ENCODE peak calls at places on chromosome 14, in six cellular contexts. Y is cardiac fibroblast, J is type B pancreatic cell, K is GM10248, O is GM06990, S is upper lobe of right lung. D is an unnamed sample.

GRCh38 chr14:76936483-76936882 is 92.0 kb downstream of the IRF2BPL start:
- DNase-seq in Y (peak), J (no peak), K (no peak), O (no peak), S (no peak), D (no peak)

GRCh38 chr14:30770376-30770775 is 104.0 kb upstream of the COCH start:
- DNase-seq in Y (no peak), J (no peak), K (no peak), O (no peak), S (no peak), D (no peak)

GRCh38 chr14:51653855-51654548 is 2.3 kb downstream of the FRMD6 start:
- DNase-seq in Y (no peak), J (no peak), K (no peak), O (no peak), S (no peak), D (no peak)

GRCh38 chr14:69683971-69684370 is 72.6 kb downstream of the SUSD6 start:
- DNase-seq in Y (no peak), J (no peak), K (no peak), O (no peak), S (no peak), D (no peak)

GRCh38 chr14:64215274-64215673 is 78.9 kb downstream of the ESR2 start:
- DNase-seq in Y (no peak), J (no peak), K (no peak), O (no peak), S (no peak), D (no peak)

GRCh38 chr14:69375182-69375581 is 22.9 kb downstream of the ERH start:
- DNase-seq in Y (no peak), J (no peak), K (no peak), O (no peak), S (no peak), D (no peak)

GRCh38 chr14:42779024-42779423 is 1172.3 kb downstream of the LRFN5 start:
- DNase-seq in Y (peak), J (no peak), K (no peak), O (no peak), S (no peak), D (no peak)

GRCh38 chr14:68358500-68358899 is 434.4 kb downstream of the ZFP36L1 start:
- DNase-seq in Y (no peak), J (no peak), K (no peak), O (no peak), S (no peak), D (no peak)

GRCh38 chr14:69328317-69328716 is 68.4 kb downstream of the GALNT16 start:
- DNase-seq in Y (no peak), J (no peak), K (no peak), O (no peak), S (peak), D (no peak)

GRCh38 chr14:98171654-98172053 is 1100.3 kb downstream of the BCL11B start:
- DNase-seq in Y (no peak), J (no peak), K (no peak), O (no peak), S (no peak), D (no peak)

GRCh38 chr14:33959692-33960151 is 8.8 kb upstream of the EGLN3 start:
- DNase-seq in Y (no peak), J (no peak), K (no peak), O (no peak), S (no peak), D (no peak)

GRCh38 chr14:21617614-21618013 is 17.1 kb downstream of the OR10G2 start:
- DNase-seq in Y (no peak), J (no peak), K (no peak), O (no peak), S (no peak), D (no peak)

GRCh38 chr14:47935332-47935731 is 259.9 kb upstream of the MDGA2 start:
- DNase-seq in Y (no peak), J (no peak), K (no peak), O (no peak), S (no peak), D (no peak)

GRCh38 chr14:41498959-41499358 is 107.7 kb upstream of the LRFN5 start:
- DNase-seq in Y (peak), J (no peak), K (no peak), O (no peak), S (no peak), D (no peak)

GRCh38 chr14:73059326-73059725 is 992 bp downstream of the RBM25 start:
- DNase-seq in Y (peak), J (no peak), K (peak), O (no peak), S (no peak), D (no peak)

GRCh38 chr14:69571449-69571878 is 3.2 kb downstream of the CCDC177 start:
- DNase-seq in Y (no peak), J (no peak), K (no peak), O (peak), S (no peak), D (no peak)

GRCh38 chr14:77212933-77213656 is 31.5 kb downstream of the TMEM63C start:
- DNase-seq in Y (peak), J (no peak), K (peak), O (peak), S (peak), D (no peak)

GRCh38 chr14:33686218-33686617 is 264.7 kb downstream of the EGLN3 start:
- DNase-seq in Y (peak), J (no peak), K (no peak), O (no peak), S (no peak), D (no peak)

GRCh38 chr14:97177016-97177415 is 379.8 kb downstream of the VRK1 start:
- DNase-seq in Y (no peak), J (no peak), K (no peak), O (no peak), S (no peak), D (no peak)

GRCh38 chr14:64737391-64738305 is 33.4 kb downstream of the PLEKHG3 start:
- DNase-seq in Y (no peak), J (no peak), K (no peak), O (no peak), S (no peak), D (no peak)

GRCh38 chr14:20873370-20874177 is 17.6 kb upstream of the RNASE3 start:
- DNase-seq in Y (peak), J (peak), K (peak), O (peak), S (peak), D (peak)

GRCh38 chr14:21070083-21070609 is at the start of gene ARHGEF40:
- DNase-seq in Y (peak), J (no peak), K (peak), O (no peak), S (peak), D (no peak)

GRCh38 chr14:48704639-48705038 is 881.5 kb downstream of the RPS29 start:
- DNase-seq in Y (no peak), J (no peak), K (no peak), O (no peak), S (no peak), D (no peak)

GRCh38 chr14:32940066-32940651 is 1.5 kb downstream of the NPAS3 start:
- DNase-seq in Y (peak), J (no peak), K (no peak), O (no peak), S (no peak), D (no peak)

GRCh38 chr14:69519253-69519661 is 34.7 kb downstream of the PLEKHD1 start:
- DNase-seq in Y (no peak), J (no peak), K (no peak), O (no peak), S (peak), D (no peak)

GRCh38 chr14:67396381-67396965 is 15.5 kb downstream of the PLEK2 start:
- DNase-seq in Y (peak), J (no peak), K (no peak), O (no peak), S (no peak), D (peak)

GRCh38 chr14:60485600-60486251 is at the start of gene C14orf39:
- DNase-seq in Y (peak), J (no peak), K (peak), O (peak), S (no peak), D (no peak)

GRCh38 chr14:49550284-49551184 is 35.6 kb downstream of the RPS29 start:
- DNase-seq in Y (peak), J (no peak), K (no peak), O (no peak), S (no peak), D (no peak)

GRCh38 chr14:96279564-96279963 is 23.6 kb downstream of the BDKRB1 start:
- DNase-seq in Y (peak), J (no peak), K (no peak), O (no peak), S (no peak), D (no peak)

GRCh38 chr14:26255213-26255612 is 342.6 kb downstream of the NOVA1 start:
- DNase-seq in Y (peak), J (no peak), K (no peak), O (no peak), S (no peak), D (no peak)

GRCh38 chr14:61545716-61546455 is 149.4 kb upstream of the HIF1A start:
- DNase-seq in Y (no peak), J (no peak), K (no peak), O (no peak), S (no peak), D (no peak)

GRCh38 chr14:77036484-77037337 is 8.2 kb upstream of the IRF2BPL start:
- DNase-seq in Y (no peak), J (no peak), K (no peak), O (no peak), S (no peak), D (no peak)

GRCh38 chr14:23103581-23103980 is 1.2 kb downstream of the CIROP start:
- DNase-seq in Y (no peak), J (no peak), K (no peak), O (no peak), S (no peak), D (no peak)

GRCh38 chr14:101494826-101495225 is 66.5 kb upstream of the DIO3 start:
- DNase-seq in Y (no peak), J (no peak), K (no peak), O (no peak), S (peak), D (no peak)

GRCh38 chr14:64502476-64503183 is 1.0 kb downstream of the ZBTB25 start:
- DNase-seq in Y (peak), J (no peak), K (no peak), O (no peak), S (no peak), D (no peak)

GRCh38 chr14:80664576-80664975 is 277.0 kb downstream of the CEP128 start:
- DNase-seq in Y (peak), J (no peak), K (no peak), O (no peak), S (no peak), D (no peak)

GRCh38 chr14:72810201-72810600 is 83.7 kb downstream of the DPF3 start:
- DNase-seq in Y (no peak), J (no peak), K (no peak), O (no peak), S (no peak), D (no peak)

GRCh38 chr14:52312872-52313492 is 1.1 kb upstream of the PTGER2 start:
- DNase-seq in Y (peak), J (no peak), K (no peak), O (no peak), S (no peak), D (no peak)

GRCh38 chr14:54711812-54712211 is 144.9 kb downstream of the SAMD4A start:
- DNase-seq in Y (no peak), J (no peak), K (no peak), O (peak), S (no peak), D (no peak)
- TF ChIP-seq CTCF in Y (no peak), J (no peak), K (no peak), O (no peak), S (no peak), D (no peak)

GRCh38 chr14:103923863-103924262 is 4.4 kb upstream of the TDRD9 start:
- DNase-seq in Y (peak), J (no peak), K (no peak), O (no peak), S (no peak), D (no peak)

GRCh38 chr14:103915616-103916015 is 12.6 kb upstream of the TDRD9 start:
- DNase-seq in Y (no peak), J (no peak), K (no peak), O (no peak), S (peak), D (no peak)

GRCh38 chr14:103916636-103917262 is 11.5 kb upstream of the TDRD9 start:
- DNase-seq in Y (no peak), J (no peak), K (no peak), O (no peak), S (no peak), D (no peak)

GRCh38 chr14:103925316-103925715 is 2.9 kb upstream of the TDRD9 start:
- DNase-seq in Y (no peak), J (no peak), K (no peak), O (no peak), S (no peak), D (no peak)

DNA sequence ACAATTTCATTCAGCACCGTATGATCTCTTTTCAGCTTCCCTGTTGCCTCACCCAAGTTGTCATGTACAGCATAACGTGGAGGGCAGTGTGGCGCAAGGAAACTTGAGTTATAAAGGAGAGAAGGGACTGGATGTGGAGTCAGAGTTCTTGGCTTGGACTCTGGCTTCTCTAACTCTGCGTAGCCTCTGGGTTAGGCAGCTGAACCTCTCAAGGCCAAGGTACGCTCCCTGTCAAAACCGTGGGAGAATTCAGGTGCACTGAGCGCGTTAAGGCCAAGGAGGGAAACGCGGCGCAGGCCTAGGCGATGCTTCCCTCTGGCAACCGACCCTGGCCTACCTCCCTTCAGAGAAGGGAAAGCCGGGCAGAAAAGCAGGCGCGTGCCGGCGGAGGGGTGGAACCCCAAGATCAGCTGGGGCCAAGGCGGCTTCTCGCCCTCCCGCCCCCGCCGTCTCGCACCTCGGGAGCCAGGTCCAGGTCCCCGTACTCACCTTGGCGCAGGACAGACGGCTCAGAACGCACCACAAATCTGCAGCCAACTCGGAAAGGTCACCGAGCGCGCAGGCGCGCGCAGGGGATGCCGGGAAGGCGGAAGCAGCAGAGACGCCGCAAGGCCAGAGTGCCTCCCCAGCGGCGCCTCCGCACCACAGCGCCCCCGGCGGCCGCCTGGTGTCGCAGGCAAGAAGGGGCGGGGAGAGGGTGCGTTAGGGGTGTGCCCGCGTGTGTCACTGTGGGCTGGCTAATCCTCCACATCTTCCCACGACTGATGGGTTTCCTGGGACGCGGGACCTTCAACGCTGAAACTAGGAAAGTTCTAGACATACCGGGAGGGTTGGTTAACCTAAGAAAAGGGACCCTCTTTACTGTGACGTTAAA is 7.0 kb upstream of the TDRD9 start:
- DNase-seq in Y (peak), J (peak), K (peak), O (peak), S (peak), D (peak)
- TF ChIP-seq CTCF in Y (peak), J (peak), K (peak), O (peak), S (peak), D (peak)

GRCh38 chr14:59028476-59029202 is 159.8 kb upstream of the DAAM1 start:
- DNase-seq in Y (peak), J (no peak), K (peak), O (peak), S (no peak), D (no peak)
- TF ChIP-seq CTCF in Y (peak), J (peak), K (peak), O (peak), S (peak), D (peak)

GRCh38 chr14:99430491-99430890 is 50.2 kb downstream of the SETD3 start:
- DNase-seq in Y (peak), J (no peak), K (peak), O (no peak), S (no peak), D (no peak)
- TF ChIP-seq CTCF in Y (peak), J (peak), K (no peak), O (peak), S (peak), D (peak)

DNA sequence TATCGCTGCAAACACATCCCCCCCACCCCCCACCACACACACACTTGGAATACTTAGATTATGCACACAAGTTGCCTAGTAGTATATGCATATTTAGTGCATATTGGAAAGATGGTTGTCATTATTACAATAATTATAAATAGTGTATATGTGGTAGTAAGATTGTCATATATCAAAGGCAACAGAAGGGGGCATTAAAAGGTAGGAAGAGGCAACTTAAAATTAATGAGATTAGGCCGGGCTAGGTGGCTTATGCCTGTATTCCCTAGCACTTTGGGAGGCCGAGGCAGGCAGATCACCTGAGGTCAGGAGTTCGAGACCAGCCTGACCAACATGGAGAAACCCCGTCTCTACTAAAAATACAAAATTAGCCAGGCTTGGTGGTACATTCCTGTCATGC is 52.1 kb downstream of the GSC start:
- DNase-seq in Y (no peak), J (no peak), K (no peak), O (no peak), S (no peak), D (no peak)
- TF ChIP-seq CTCF in Y (no peak), J (no peak), K (no peak), O (no peak), S (no peak), D (no peak)

DNA sequence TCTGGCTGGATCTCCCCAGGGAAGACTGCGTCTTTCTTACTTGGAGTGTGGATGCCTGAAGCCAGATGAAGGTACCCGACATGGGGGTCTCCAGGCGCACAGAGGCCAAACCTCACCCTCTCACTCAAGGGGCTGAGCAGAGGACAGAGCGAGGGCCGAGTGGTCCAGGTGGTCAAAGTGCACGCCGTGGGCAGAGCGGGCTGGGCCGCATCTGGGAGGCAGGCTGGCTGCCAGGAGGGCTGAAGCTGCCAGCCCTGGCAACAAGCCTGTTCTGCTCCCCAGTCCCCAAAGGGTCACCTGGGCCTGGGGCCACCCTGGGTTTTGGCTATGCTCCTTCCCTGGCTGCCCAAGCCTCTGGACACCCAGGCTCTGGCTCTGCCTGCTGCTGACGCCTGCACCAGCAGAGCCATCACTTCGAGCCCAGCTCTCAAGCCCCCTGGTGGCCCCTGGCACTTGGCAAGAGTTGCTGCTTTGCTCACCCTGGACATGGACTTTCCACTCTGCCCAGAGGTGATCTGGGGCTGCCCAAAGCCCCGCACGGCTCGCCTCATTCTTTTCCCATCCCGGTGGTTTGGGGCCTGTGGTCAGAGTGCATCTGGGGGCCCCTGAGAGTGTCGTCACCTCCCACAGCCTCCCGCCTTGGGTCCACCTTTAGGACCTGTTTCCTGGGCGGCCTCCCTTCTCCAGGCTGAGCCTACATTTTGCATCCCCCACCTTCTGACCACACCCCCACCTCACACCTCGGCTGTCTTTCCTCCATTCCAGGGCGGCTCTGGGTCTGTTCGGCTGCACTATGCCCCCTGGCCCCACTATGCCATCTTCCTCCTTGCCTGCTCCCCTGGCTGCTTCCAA is 2.8 kb downstream of the ADSS1 start:
- DNase-seq in Y (no peak), J (no peak), K (no peak), O (no peak), S (no peak), D (no peak)
- TF ChIP-seq CTCF in Y (no peak), J (peak), K (no peak), O (peak), S (no peak), D (no peak)

GRCh38 chr14:35387209-35387608 is 17.3 kb downstream of the NFKBIA start:
- DNase-seq in Y (no peak), J (no peak), K (no peak), O (no peak), S (no peak), D (no peak)

GRCh38 chr14:35383569-35384385 is 20.8 kb downstream of the NFKBIA start:
- DNase-seq in Y (no peak), J (no peak), K (no peak), O (no peak), S (no peak), D (no peak)

GRCh38 chr14:35386673-35387125 is 17.9 kb downstream of the NFKBIA start:
- DNase-seq in Y (no peak), J (no peak), K (no peak), O (no peak), S (no peak), D (no peak)

GRCh38 chr14:35385042-35385839 is 19.3 kb downstream of the NFKBIA start:
- DNase-seq in Y (peak), J (no peak), K (no peak), O (no peak), S (no peak), D (peak)

GRCh38 chr14:35384386-35385041 is 20.0 kb downstream of the NFKBIA start:
- DNase-seq in Y (peak), J (no peak), K (no peak), O (no peak), S (no peak), D (no peak)
- TF ChIP-seq CTCF in Y (peak), J (no peak), K (no peak), O (no peak), S (peak), D (no peak)

DNA sequence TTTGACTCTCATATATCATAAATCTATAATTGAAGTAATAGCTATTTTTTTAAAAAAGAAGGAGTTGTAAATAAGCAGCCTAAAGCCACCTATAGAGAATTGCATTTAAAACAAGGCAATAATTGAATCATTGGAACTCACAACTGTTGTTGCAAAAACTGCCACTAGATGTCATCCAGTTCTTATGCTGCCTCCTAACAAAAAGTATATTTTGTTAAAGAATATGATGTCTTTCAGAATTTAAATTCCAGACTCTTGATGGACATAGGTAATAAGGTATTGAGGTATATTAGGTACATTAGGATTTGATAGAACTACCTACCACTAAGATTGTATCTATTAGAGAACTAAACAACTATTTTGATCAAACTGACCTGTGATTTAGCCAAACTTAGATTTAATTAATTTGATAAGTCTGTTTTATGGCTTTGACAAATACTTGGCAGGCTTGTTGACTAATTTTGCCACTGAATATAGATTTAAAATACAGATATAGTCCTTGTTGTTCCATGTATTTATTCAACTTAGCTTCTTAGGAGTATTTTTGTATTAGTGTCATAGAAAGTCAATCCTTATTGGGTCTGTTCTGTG is 401.4 kb downstream of the RPL10L start:
- DNase-seq in Y (peak), J (no peak), K (no peak), O (no peak), S (no peak), D (no peak)
- TF ChIP-seq CTCF in Y (peak), J (peak), K (peak), O (peak), S (peak), D (peak)

D was measured in osteocyte.